ENCODE peak calls at places on chromosomes 5 and 9, in five cellular contexts. T is WTC11; K is lower lobe of right lung; Y is Peyer's patch; I is CD8-positive, alpha-beta T cell. B is an unnamed sample.

GRCh38 chr9:135768516-135769218 is 66.7 kb downstream of the KCNT1 start:
- DNase-seq in I (no peak), T (no peak), Y (no peak), K (no peak), B (no peak)

GRCh38 chr9:92614123-92614510 is 55.8 kb downstream of the IPPK start:
- DNase-seq in Y (no peak), T (no peak), K (no peak), I (no peak), B (no peak)

GRCh38 chr9:69325409-69326212 is 596 bp downstream of the ENTREP1 start:
- DNase-seq in Y (peak), T (peak), K (peak), I (no peak), B (no peak)

GRCh38 chr5:15499528-15500325 is at the start of gene FBXL7:
- DNase-seq in K (peak), Y (peak), T (peak), I (no peak), B (no peak)

GRCh38 chr9:115923410-115923809 is 230.2 kb upstream of the PAPPA start:
- DNase-seq in K (no peak), T (no peak), I (no peak), Y (no peak), B (no peak)

GRCh38 chr5:76114192-76114795 is 31.1 kb downstream of the SV2C start:
- DNase-seq in I (no peak), Y (no peak), K (no peak), T (peak), B (no peak)

GRCh38 chr5:131196331-131196730 is 25.6 kb downstream of the LYRM7 start:
- DNase-seq in I (no peak), Y (no peak), T (no peak), K (no peak), B (no peak)

GRCh38 chr5:151696470-151697061 is 9.9 kb upstream of the SPARC start:
- DNase-seq in Y (no peak), T (peak), K (no peak), I (no peak), B (no peak)

GRCh38 chr5:64771736-64772135 is 3.0 kb downstream of the CWC27 start:
- DNase-seq in T (no peak), I (no peak), K (no peak), Y (no peak), B (no peak)

GRCh38 chr5:131381011-131381410 is 117.2 kb downstream of the CDC42SE2 start:
- DNase-seq in I (no peak), K (no peak), Y (no peak), T (no peak), B (no peak)

GRCh38 chr5:52674815-52675545 is 112.7 kb upstream of the ITGA1 start:
- DNase-seq in K (no peak), T (no peak), I (no peak), Y (no peak), B (no peak)

GRCh38 chr5:7754997-7755596 is 95.8 kb downstream of the CFAP90 start:
- DNase-seq in K (peak), I (no peak), Y (peak), T (peak), B (no peak)

GRCh38 chr9:33690156-33690908 is 105.0 kb upstream of the PRSS3 start:
- DNase-seq in I (no peak), K (no peak), Y (no peak), T (no peak), B (no peak)

GRCh38 chr9:19379697-19380046 is 364 bp downstream of the RPS6 start:
- DNase-seq in Y (no peak), I (no peak), T (peak), K (no peak), B (no peak)

GRCh38 chr9:78357165-78357873 is 60.4 kb downstream of the PSAT1 start:
- DNase-seq in Y (no peak), I (no peak), K (no peak), T (peak), B (no peak)

GRCh38 chr5:138702166-138702826 is 50.9 kb upstream of the CTNNA1 start:
- DNase-seq in Y (no peak), T (no peak), I (no peak), K (no peak), B (no peak)

GRCh38 chr9:90966475-90967150 is 165.0 kb downstream of the SYK start:
- DNase-seq in K (no peak), T (no peak), Y (no peak), I (no peak), B (no peak)

GRCh38 chr5:36759117-36759516 is 117.5 kb upstream of the NIPBL start:
- DNase-seq in Y (no peak), T (no peak), I (no peak), K (no peak), B (no peak)

GRCh38 chr5:36755340-36755739 is 121.2 kb upstream of the NIPBL start:
- DNase-seq in T (no peak), Y (no peak), K (no peak), I (no peak), B (no peak)

GRCh38 chr5:36756848-36757247 is 119.7 kb upstream of the NIPBL start:
- DNase-seq in Y (peak), T (no peak), K (no peak), I (no peak), B (no peak)

GRCh38 chr5:36751881-36752280 is 124.7 kb upstream of the NIPBL start:
- DNase-seq in I (no peak), T (peak), K (no peak), Y (no peak), B (no peak)

GRCh38 chr5:36756089-36756488 is 120.5 kb upstream of the NIPBL start:
- DNase-seq in K (no peak), T (no peak), I (no peak), Y (no peak), B (no peak)
- TF ChIP-seq CTCF in K (no peak), T (no peak), I (no peak), Y (no peak), B (no peak)

GRCh38 chr9:111630182-111631070 is 708 bp upstream of the DNAJC25 start:
- DNase-seq in Y (no peak), T (no peak), I (no peak), K (no peak), B (no peak)

GRCh38 chr9:111632695-111633388 is 1.7 kb downstream of the DNAJC25 start:
- DNase-seq in T (no peak), K (no peak), I (no peak), Y (no peak), B (no peak)

GRCh38 chr9:111632051-111632450 is 917 bp downstream of the DNAJC25 start:
- DNase-seq in T (no peak), K (no peak), Y (no peak), I (no peak), B (no peak)

GRCh38 chr9:111633389-111633736 is 2.2 kb downstream of the DNAJC25 start:
- DNase-seq in I (no peak), Y (no peak), K (no peak), T (no peak), B (no peak)

DNA sequence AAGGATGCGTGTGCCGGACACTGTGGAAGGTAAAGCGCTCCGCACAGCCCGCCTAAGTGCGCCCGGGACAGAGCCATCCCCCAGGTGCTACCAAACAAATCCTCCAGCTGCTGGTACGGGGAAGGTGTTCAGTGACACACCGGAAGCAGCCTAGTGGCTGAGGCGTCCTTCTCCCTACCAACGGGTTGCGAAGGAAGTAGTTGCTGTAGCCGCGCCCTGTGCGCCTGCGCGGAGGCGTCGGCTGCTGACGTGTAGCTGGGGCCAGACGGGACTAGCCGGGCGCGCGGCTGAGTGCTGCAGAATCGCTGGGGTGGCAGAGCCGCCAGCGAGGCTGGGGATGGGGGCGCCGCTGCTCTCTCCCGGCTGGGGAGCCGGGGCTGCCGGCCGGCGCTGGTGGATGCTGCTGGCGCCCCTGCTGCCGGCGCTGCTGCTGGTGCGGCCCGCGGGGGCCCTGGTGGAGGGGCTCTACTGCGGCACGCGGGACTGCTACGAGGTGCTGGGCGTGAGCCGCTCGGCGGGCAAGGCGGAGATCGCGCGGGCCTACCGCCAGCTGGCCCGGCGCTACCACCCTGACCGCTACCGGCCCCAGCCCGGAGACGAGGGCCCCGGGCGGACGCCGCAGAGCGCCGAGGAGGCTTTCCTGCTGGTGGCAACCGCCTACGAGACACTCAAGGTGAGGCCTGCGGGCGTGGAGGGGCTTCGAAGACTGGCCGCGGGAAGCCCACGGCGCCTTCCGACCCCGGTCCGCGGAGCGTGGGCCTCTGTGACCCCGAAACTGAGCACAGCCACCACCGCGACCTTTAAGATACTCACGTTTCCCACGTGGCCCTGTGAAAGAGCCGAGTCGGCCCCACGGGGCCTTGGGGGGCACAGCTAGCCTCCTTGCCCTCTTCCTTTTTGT is at the start of gene DNAJC25:
- DNase-seq in K (peak), I (peak), T (peak), Y (peak), B (peak)
- TF ChIP-seq CTCF in K (no peak), I (no peak), T (no peak), Y (no peak), B (no peak)

GRCh38 chr5:149439899-149440655 is 61.0 kb upstream of the IL17B start:
- DNase-seq in K (no peak), I (no peak), T (peak), Y (peak), B (no peak)
- TF ChIP-seq CTCF in K (peak), I (no peak), T (peak), Y (no peak), B (no peak)

GRCh38 chr5:91101777-91102379 is 281.2 kb downstream of the ARRDC3 start:
- DNase-seq in I (peak), Y (peak), K (peak), T (peak), B (peak)
- TF ChIP-seq CTCF in I (no peak), Y (peak), K (peak), T (peak), B (peak)

GRCh38 chr5:110865400-110866094 is 126.7 kb downstream of the SLC25A46 start:
- DNase-seq in I (no peak), Y (no peak), T (peak), K (no peak), B (no peak)
- TF ChIP-seq CTCF in I (no peak), Y (no peak), T (peak), K (peak), B (no peak)

GRCh38 chr9:16640649-16641048 is 229.8 kb downstream of the BNC2 start:
- DNase-seq in I (no peak), Y (no peak), T (peak), K (no peak), B (no peak)
- TF ChIP-seq CTCF in I (no peak), Y (no peak), T (no peak), K (no peak), B (no peak)

DNA sequence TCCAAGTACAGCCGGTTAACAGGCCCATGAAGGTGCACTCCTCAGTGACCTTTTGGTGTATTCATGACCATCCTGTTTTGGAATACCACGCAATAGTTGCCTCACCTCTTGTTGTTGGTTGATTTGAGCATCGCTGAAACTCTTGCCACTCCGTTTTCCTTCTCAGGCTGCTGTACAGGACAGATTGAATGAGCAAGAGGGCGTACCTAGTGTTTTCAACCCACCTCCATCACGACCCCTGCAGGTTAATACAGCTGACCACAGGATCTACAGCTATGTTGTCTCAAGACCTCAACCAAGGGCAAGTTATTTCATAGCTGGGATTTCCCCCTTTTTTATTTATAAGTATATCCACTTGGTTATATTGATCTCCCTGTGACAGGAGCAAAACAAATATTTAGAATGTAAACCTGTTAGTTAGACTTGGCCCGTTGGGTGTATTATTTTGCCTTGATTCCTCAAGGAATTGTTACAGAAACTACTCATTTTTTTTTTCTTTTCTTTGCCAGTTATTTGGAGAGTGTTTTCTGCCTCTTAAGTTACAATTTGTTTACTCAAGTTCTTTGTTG is 38.1 kb downstream of the FAF2 start:
- DNase-seq in I (no peak), K (no peak), T (no peak), Y (no peak), B (no peak)
- TF ChIP-seq CTCF in I (no peak), K (no peak), T (no peak), Y (no peak), B (no peak)

B was measured in CD14-positive monocyte.